ENCODE peak calls at places on chromosomes 11 and 22, in seven cellular contexts. One of them, this sample, is unnamed.

GRCh38 chr11:64353761-64354506 is 5.0 kb upstream of the RPS6KA4 start:
- DNase-seq in T-helper 9 cell: no peak
- DNase-seq in iris pigment epithelial cell: no peak
- DNase-seq in HFFc6: no peak
- DNase-seq in NCI-H345: peak
- DNase-seq in lung microvascular endothelial cell: no peak
- DNase-seq in ecto neural progenitor cell: no peak
- DNase-seq in this sample: no peak

GRCh38 chr11:108561535-108561991 is 32.0 kb downstream of the EXPH5 start:
- DNase-seq in T-helper 9 cell: no peak
- DNase-seq in iris pigment epithelial cell: peak
- DNase-seq in HFFc6: peak
- DNase-seq in NCI-H345: no peak
- DNase-seq in lung microvascular endothelial cell: no peak
- DNase-seq in ecto neural progenitor cell: no peak
- DNase-seq in this sample: no peak

GRCh38 chr22:41023299-41023623 is 69.1 kb upstream of the EP300 start:
- DNase-seq in T-helper 9 cell: no peak
- DNase-seq in iris pigment epithelial cell: no peak
- DNase-seq in HFFc6: no peak
- DNase-seq in NCI-H345: no peak
- DNase-seq in lung microvascular endothelial cell: no peak
- DNase-seq in ecto neural progenitor cell: no peak
- DNase-seq in this sample: no peak

GRCh38 chr11:72191961-72192381 is at the start of gene FOLR1:
- DNase-seq in T-helper 9 cell: no peak
- DNase-seq in iris pigment epithelial cell: no peak
- DNase-seq in HFFc6: no peak
- DNase-seq in NCI-H345: no peak
- DNase-seq in lung microvascular endothelial cell: no peak
- DNase-seq in ecto neural progenitor cell: peak
- DNase-seq in this sample: no peak

GRCh38 chr11:2375341-2375853 is 1.7 kb upstream of the CD81 start:
- DNase-seq in T-helper 9 cell: no peak
- DNase-seq in iris pigment epithelial cell: no peak
- DNase-seq in HFFc6: no peak
- DNase-seq in NCI-H345: no peak
- DNase-seq in lung microvascular endothelial cell: no peak
- DNase-seq in ecto neural progenitor cell: no peak
- DNase-seq in this sample: peak

GRCh38 chr11:28566643-28567042 is 458.5 kb downstream of the METTL15 start:
- DNase-seq in T-helper 9 cell: no peak
- DNase-seq in iris pigment epithelial cell: peak
- DNase-seq in HFFc6: peak
- DNase-seq in NCI-H345: no peak
- DNase-seq in lung microvascular endothelial cell: peak
- DNase-seq in ecto neural progenitor cell: peak
- DNase-seq in this sample: peak

GRCh38 chr11:76665172-76665571 is 5.4 kb downstream of the LRRC32 start:
- DNase-seq in T-helper 9 cell: no peak
- DNase-seq in iris pigment epithelial cell: no peak
- DNase-seq in HFFc6: no peak
- DNase-seq in NCI-H345: no peak
- DNase-seq in lung microvascular endothelial cell: no peak
- DNase-seq in ecto neural progenitor cell: no peak
- DNase-seq in this sample: no peak

GRCh38 chr22:20430101-20430640 is 7.5 kb downstream of the SCARF2 start:
- DNase-seq in T-helper 9 cell: no peak
- DNase-seq in iris pigment epithelial cell: no peak
- DNase-seq in HFFc6: no peak
- DNase-seq in NCI-H345: no peak
- DNase-seq in lung microvascular endothelial cell: no peak
- DNase-seq in ecto neural progenitor cell: no peak
- DNase-seq in this sample: no peak

GRCh38 chr11:121634889-121635288 is 182.1 kb upstream of the SORL1-AS1 start:
- DNase-seq in T-helper 9 cell: no peak
- DNase-seq in iris pigment epithelial cell: peak
- DNase-seq in HFFc6: peak
- DNase-seq in NCI-H345: no peak
- DNase-seq in lung microvascular endothelial cell: peak
- DNase-seq in ecto neural progenitor cell: no peak
- DNase-seq in this sample: no peak

GRCh38 chr11:124071622-124071948 is 30.5 kb upstream of the OR10G7 start:
- DNase-seq in T-helper 9 cell: no peak
- DNase-seq in iris pigment epithelial cell: no peak
- DNase-seq in HFFc6: no peak
- DNase-seq in NCI-H345: no peak
- DNase-seq in lung microvascular endothelial cell: no peak
- DNase-seq in ecto neural progenitor cell: no peak
- DNase-seq in this sample: no peak

GRCh38 chr22:46568102-46568809 is 30.8 kb upstream of the CELSR1 start:
- DNase-seq in T-helper 9 cell: no peak
- DNase-seq in iris pigment epithelial cell: no peak
- DNase-seq in HFFc6: no peak
- DNase-seq in NCI-H345: peak
- DNase-seq in lung microvascular endothelial cell: no peak
- DNase-seq in ecto neural progenitor cell: no peak
- DNase-seq in this sample: no peak

GRCh38 chr11:82978422-82979099 is 77.0 kb downstream of the DDIAS start:
- DNase-seq in T-helper 9 cell: no peak
- DNase-seq in iris pigment epithelial cell: peak
- DNase-seq in HFFc6: peak
- DNase-seq in NCI-H345: no peak
- DNase-seq in lung microvascular endothelial cell: no peak
- DNase-seq in ecto neural progenitor cell: no peak
- DNase-seq in this sample: no peak

GRCh38 chr11:5123802-5124521 is 14.2 kb downstream of the OR52A5 start:
- DNase-seq in T-helper 9 cell: peak
- DNase-seq in iris pigment epithelial cell: peak
- DNase-seq in HFFc6: peak
- DNase-seq in NCI-H345: peak
- DNase-seq in lung microvascular endothelial cell: peak
- DNase-seq in ecto neural progenitor cell: peak
- DNase-seq in this sample: no peak

GRCh38 chr22:47190957-47191323 is 428.5 kb downstream of the TBC1D22A start:
- DNase-seq in T-helper 9 cell: no peak
- DNase-seq in iris pigment epithelial cell: no peak
- DNase-seq in HFFc6: no peak
- DNase-seq in NCI-H345: no peak
- DNase-seq in lung microvascular endothelial cell: no peak
- DNase-seq in ecto neural progenitor cell: peak
- DNase-seq in this sample: peak

GRCh38 chr22:27270818-27271510 is 530.6 kb downstream of the MN1 start:
- DNase-seq in T-helper 9 cell: no peak
- DNase-seq in iris pigment epithelial cell: no peak
- DNase-seq in HFFc6: no peak
- DNase-seq in NCI-H345: no peak
- DNase-seq in lung microvascular endothelial cell: no peak
- DNase-seq in ecto neural progenitor cell: no peak
- DNase-seq in this sample: peak

GRCh38 chr11:43282607-43283440 is 29.0 kb upstream of the API5 start:
- DNase-seq in T-helper 9 cell: peak
- DNase-seq in iris pigment epithelial cell: peak
- DNase-seq in HFFc6: peak
- DNase-seq in NCI-H345: peak
- DNase-seq in lung microvascular endothelial cell: peak
- DNase-seq in ecto neural progenitor cell: peak
- DNase-seq in this sample: no peak

GRCh38 chr11:102564110-102564509 is 33.6 kb upstream of the MMP7 start:
- DNase-seq in T-helper 9 cell: no peak
- DNase-seq in iris pigment epithelial cell: peak
- DNase-seq in HFFc6: peak
- DNase-seq in NCI-H345: no peak
- DNase-seq in lung microvascular endothelial cell: peak
- DNase-seq in ecto neural progenitor cell: no peak
- DNase-seq in this sample: no peak

GRCh38 chr11:118911880-118912741 is 13.6 kb downstream of the BCL9L start:
- DNase-seq in T-helper 9 cell: peak
- DNase-seq in iris pigment epithelial cell: peak
- DNase-seq in HFFc6: peak
- DNase-seq in NCI-H345: no peak
- DNase-seq in lung microvascular endothelial cell: peak
- DNase-seq in ecto neural progenitor cell: peak
- DNase-seq in this sample: peak

GRCh38 chr22:47588583-47588970 is 826.1 kb downstream of the TBC1D22A start:
- DNase-seq in T-helper 9 cell: no peak
- DNase-seq in iris pigment epithelial cell: no peak
- DNase-seq in HFFc6: no peak
- DNase-seq in NCI-H345: no peak
- DNase-seq in lung microvascular endothelial cell: no peak
- DNase-seq in ecto neural progenitor cell: no peak
- DNase-seq in this sample: peak

GRCh38 chr11:114208371-114208770 is 87.8 kb upstream of the NNMT start:
- DNase-seq in T-helper 9 cell: peak
- DNase-seq in iris pigment epithelial cell: peak
- DNase-seq in HFFc6: no peak
- DNase-seq in NCI-H345: no peak
- DNase-seq in lung microvascular endothelial cell: no peak
- DNase-seq in ecto neural progenitor cell: no peak
- DNase-seq in this sample: no peak

GRCh38 chr11:1292018-1292643 is 17.3 kb downstream of the TOLLIP start:
- DNase-seq in T-helper 9 cell: no peak
- DNase-seq in iris pigment epithelial cell: no peak
- DNase-seq in HFFc6: no peak
- DNase-seq in NCI-H345: no peak
- DNase-seq in lung microvascular endothelial cell: no peak
- DNase-seq in ecto neural progenitor cell: no peak
- DNase-seq in this sample: peak

GRCh38 chr11:1503708-1504104 is 17.1 kb upstream of the MOB2 start:
- DNase-seq in T-helper 9 cell: no peak
- DNase-seq in iris pigment epithelial cell: no peak
- DNase-seq in HFFc6: no peak
- DNase-seq in NCI-H345: no peak
- DNase-seq in lung microvascular endothelial cell: no peak
- DNase-seq in ecto neural progenitor cell: no peak
- DNase-seq in this sample: peak

GRCh38 chr22:44193537-44193896 is 12.8 kb downstream of the PARVG start:
- DNase-seq in T-helper 9 cell: no peak
- DNase-seq in iris pigment epithelial cell: no peak
- DNase-seq in HFFc6: no peak
- DNase-seq in NCI-H345: no peak
- DNase-seq in lung microvascular endothelial cell: no peak
- DNase-seq in ecto neural progenitor cell: no peak
- DNase-seq in this sample: no peak

GRCh38 chr22:50627452-50627913 is 469 bp downstream of the ARSA start:
- DNase-seq in T-helper 9 cell: no peak
- DNase-seq in iris pigment epithelial cell: no peak
- DNase-seq in HFFc6: no peak
- DNase-seq in NCI-H345: no peak
- DNase-seq in lung microvascular endothelial cell: peak
- DNase-seq in ecto neural progenitor cell: no peak
- DNase-seq in this sample: peak

GRCh38 chr11:9769621-9770020 is 105.7 kb downstream of the SWAP70 start:
- DNase-seq in T-helper 9 cell: no peak
- DNase-seq in iris pigment epithelial cell: no peak
- DNase-seq in HFFc6: no peak
- DNase-seq in NCI-H345: no peak
- DNase-seq in lung microvascular endothelial cell: no peak
- DNase-seq in ecto neural progenitor cell: no peak
- DNase-seq in this sample: no peak

GRCh38 chr11:62061356-62062222 is 62.2 kb upstream of the INCENP start:
- DNase-seq in T-helper 9 cell: no peak
- DNase-seq in iris pigment epithelial cell: no peak
- DNase-seq in HFFc6: no peak
- DNase-seq in NCI-H345: no peak
- DNase-seq in lung microvascular endothelial cell: peak
- DNase-seq in ecto neural progenitor cell: no peak
- DNase-seq in this sample: no peak

GRCh38 chr11:47433991-47434786 is 8.0 kb upstream of the PSMC3 start:
- DNase-seq in T-helper 9 cell: no peak
- DNase-seq in iris pigment epithelial cell: no peak
- DNase-seq in HFFc6: peak
- DNase-seq in NCI-H345: no peak
- DNase-seq in lung microvascular endothelial cell: peak
- DNase-seq in ecto neural progenitor cell: no peak
- DNase-seq in this sample: no peak

This sample was measured in cardiac septum.